ENCODE peak calls at places on chromosomes 6 and 20, in six cellular contexts. One of them, this sample, is unnamed.
A peak's percentile ranks its signal among the peaks of the same experiment; 100 is the strongest.

GRCh38 chr6:57173886-57174510 is 1.9 kb downstream of the BAG2 start:
- DNase-seq in pancreas: no peak
- DNase-seq in right cardiac atrium: no peak
- DNase-seq in left ventricle myocardium inferior: no peak
- DNase-seq in SK-N-SH: peak; percentile 10
- DNase-seq in small intestine: no peak
- DNase-seq in this sample: no peak

GRCh38 chr6:157885211-157885788 is 62.3 kb downstream of the SNX9 start:
- DNase-seq in SK-N-SH: no peak
- DNase-seq in right cardiac atrium: no peak
- DNase-seq in left ventricle myocardium inferior: no peak
- DNase-seq in pancreas: no peak
- DNase-seq in small intestine: peak; percentile 31
- DNase-seq in this sample: no peak

GRCh38 chr6:150528648-150529285 is 70.9 kb upstream of the PLEKHG1 start:
- DNase-seq in pancreas: no peak
- DNase-seq in right cardiac atrium: peak; percentile 76
- DNase-seq in left ventricle myocardium inferior: peak; percentile 53
- DNase-seq in small intestine: no peak
- DNase-seq in SK-N-SH: no peak
- DNase-seq in this sample: no peak

GRCh38 chr6:155186052-155186658 is 77.7 kb upstream of the CLDN20 start:
- DNase-seq in pancreas: no peak
- DNase-seq in left ventricle myocardium inferior: no peak
- DNase-seq in right cardiac atrium: no peak
- DNase-seq in small intestine: no peak
- DNase-seq in SK-N-SH: no peak
- DNase-seq in this sample: no peak

GRCh38 chr6:71721642-71722041 is 164.7 kb upstream of the RIMS1 start:
- DNase-seq in right cardiac atrium: no peak
- DNase-seq in left ventricle myocardium inferior: no peak
- DNase-seq in SK-N-SH: no peak
- DNase-seq in pancreas: no peak
- DNase-seq in small intestine: no peak
- DNase-seq in this sample: no peak

GRCh38 chr6:43255408-43256054 is 12.2 kb downstream of the TTBK1 start:
- DNase-seq in small intestine: no peak
- DNase-seq in SK-N-SH: no peak
- DNase-seq in pancreas: no peak
- DNase-seq in left ventricle myocardium inferior: no peak
- DNase-seq in right cardiac atrium: no peak
- DNase-seq in this sample: no peak

GRCh38 chr6:89597988-89598387 is 40.6 kb downstream of the LYRM2 start:
- DNase-seq in right cardiac atrium: no peak
- DNase-seq in left ventricle myocardium inferior: no peak
- DNase-seq in SK-N-SH: peak; percentile 62
- DNase-seq in pancreas: no peak
- DNase-seq in small intestine: no peak
- DNase-seq in this sample: no peak

GRCh38 chr6:84177253-84177652 is 50.2 kb downstream of the CEP162 start:
- DNase-seq in left ventricle myocardium inferior: peak; percentile 16
- DNase-seq in pancreas: no peak
- DNase-seq in SK-N-SH: no peak
- DNase-seq in small intestine: no peak
- DNase-seq in right cardiac atrium: peak; percentile 51
- DNase-seq in this sample: no peak

GRCh38 chr6:75334266-75335040 is 49.9 kb upstream of the TMEM30A start:
- DNase-seq in right cardiac atrium: no peak
- DNase-seq in left ventricle myocardium inferior: no peak
- DNase-seq in SK-N-SH: no peak
- DNase-seq in small intestine: no peak
- DNase-seq in pancreas: no peak
- DNase-seq in this sample: no peak

GRCh38 chr20:19726126-19726525 is 31.9 kb upstream of the RIN2 start:
- DNase-seq in right cardiac atrium: no peak
- DNase-seq in small intestine: no peak
- DNase-seq in left ventricle myocardium inferior: no peak
- DNase-seq in SK-N-SH: no peak
- DNase-seq in pancreas: no peak
- DNase-seq in this sample: no peak

GRCh38 chr6:168239374-168239773 is 80.2 kb downstream of the DACT2 start:
- DNase-seq in SK-N-SH: no peak
- DNase-seq in right cardiac atrium: no peak
- DNase-seq in left ventricle myocardium inferior: no peak
- DNase-seq in pancreas: no peak
- DNase-seq in small intestine: no peak
- DNase-seq in this sample: no peak

GRCh38 chr6:431986-432385 is 40.4 kb downstream of the IRF4 start:
- DNase-seq in SK-N-SH: no peak
- DNase-seq in left ventricle myocardium inferior: no peak
- DNase-seq in small intestine: no peak
- DNase-seq in pancreas: no peak
- DNase-seq in right cardiac atrium: no peak
- DNase-seq in this sample: peak; percentile 32

GRCh38 chr20:2515203-2515602 is 6.5 kb upstream of the ZNF343 start:
- DNase-seq in SK-N-SH: no peak
- DNase-seq in left ventricle myocardium inferior: no peak
- DNase-seq in small intestine: no peak
- DNase-seq in pancreas: no peak
- DNase-seq in right cardiac atrium: no peak
- DNase-seq in this sample: no peak

GRCh38 chr20:64045346-64046011 is 4.0 kb downstream of the SOX18 start:
- DNase-seq in left ventricle myocardium inferior: no peak
- DNase-seq in right cardiac atrium: peak; percentile 78
- DNase-seq in pancreas: no peak
- DNase-seq in small intestine: no peak
- DNase-seq in SK-N-SH: no peak
- DNase-seq in this sample: no peak

GRCh38 chr20:40710608-40711007 is 21.6 kb upstream of the MAFB start:
- DNase-seq in pancreas: no peak
- DNase-seq in right cardiac atrium: peak; percentile 62
- DNase-seq in left ventricle myocardium inferior: no peak
- DNase-seq in SK-N-SH: no peak
- DNase-seq in small intestine: no peak
- DNase-seq in this sample: no peak

GRCh38 chr6:21003780-21004541 is 469.7 kb downstream of the CDKAL1 start:
- DNase-seq in pancreas: no peak
- DNase-seq in small intestine: no peak
- DNase-seq in right cardiac atrium: no peak
- DNase-seq in left ventricle myocardium inferior: no peak
- DNase-seq in SK-N-SH: peak; percentile 47
- DNase-seq in this sample: no peak

GRCh38 chr6:37698264-37699137 is 818 bp upstream of the MDGA1 start:
- DNase-seq in small intestine: peak; percentile 17
- DNase-seq in right cardiac atrium: peak; percentile 69
- DNase-seq in SK-N-SH: peak; percentile 90
- DNase-seq in pancreas: peak; percentile 82
- DNase-seq in left ventricle myocardium inferior: peak; percentile 35
- DNase-seq in this sample: peak; percentile 55

GRCh38 chr6:56607111-56607752 is 35.5 kb downstream of the DST start:
- DNase-seq in pancreas: no peak
- DNase-seq in left ventricle myocardium inferior: no peak
- DNase-seq in SK-N-SH: no peak
- DNase-seq in small intestine: no peak
- DNase-seq in right cardiac atrium: no peak
- DNase-seq in this sample: no peak

GRCh38 chr6:142404751-142405150 is 102.9 kb downstream of the ADGRG6 start:
- DNase-seq in pancreas: no peak
- DNase-seq in left ventricle myocardium inferior: no peak
- DNase-seq in right cardiac atrium: no peak
- DNase-seq in SK-N-SH: no peak
- DNase-seq in small intestine: no peak
- DNase-seq in this sample: no peak

GRCh38 chr20:41476013-41476441 is 109.4 kb upstream of the EMILIN3 start:
- DNase-seq in right cardiac atrium: no peak
- DNase-seq in left ventricle myocardium inferior: no peak
- DNase-seq in SK-N-SH: no peak
- DNase-seq in pancreas: no peak
- DNase-seq in small intestine: peak; percentile 78
- DNase-seq in this sample: no peak

GRCh38 chr20:59071224-59071623 is 28.6 kb upstream of the PRELID3B start:
- DNase-seq in right cardiac atrium: no peak
- DNase-seq in pancreas: no peak
- DNase-seq in left ventricle myocardium inferior: no peak
- DNase-seq in small intestine: no peak
- DNase-seq in SK-N-SH: no peak
- DNase-seq in this sample: no peak

GRCh38 chr6:100464162-100464851 is 414 bp downstream of the SIM1 start:
- DNase-seq in SK-N-SH: no peak
- DNase-seq in right cardiac atrium: no peak
- DNase-seq in small intestine: no peak
- DNase-seq in pancreas: peak; percentile 71
- DNase-seq in left ventricle myocardium inferior: no peak
- DNase-seq in this sample: no peak

GRCh38 chr20:34045294-34045693 is 51.6 kb downstream of the RALY start:
- DNase-seq in pancreas: no peak
- DNase-seq in SK-N-SH: peak; percentile 54
- DNase-seq in right cardiac atrium: peak; percentile 61
- DNase-seq in small intestine: peak; percentile 45
- DNase-seq in left ventricle myocardium inferior: peak; percentile 29
- DNase-seq in this sample: no peak

GRCh38 chr6:162999575-163000285 is 272.0 kb downstream of the PACRG start:
- DNase-seq in small intestine: no peak
- DNase-seq in left ventricle myocardium inferior: no peak
- DNase-seq in pancreas: no peak
- DNase-seq in right cardiac atrium: no peak
- DNase-seq in SK-N-SH: no peak
- DNase-seq in this sample: no peak

GRCh38 chr6:129776542-129776941 is 66.6 kb upstream of the ARHGAP18 start:
- DNase-seq in pancreas: no peak
- DNase-seq in small intestine: no peak
- DNase-seq in SK-N-SH: no peak
- DNase-seq in right cardiac atrium: no peak
- DNase-seq in left ventricle myocardium inferior: no peak
- DNase-seq in this sample: no peak

GRCh38 chr6:21538186-21538798 is 55.3 kb upstream of the SOX4 start:
- DNase-seq in left ventricle myocardium inferior: no peak
- DNase-seq in right cardiac atrium: no peak
- DNase-seq in pancreas: no peak
- DNase-seq in SK-N-SH: no peak
- DNase-seq in small intestine: peak; percentile 25
- DNase-seq in this sample: no peak

GRCh38 chr6:110053395-110054240 is 75.5 kb downstream of the GPR6 start:
- DNase-seq in left ventricle myocardium inferior: no peak
- DNase-seq in SK-N-SH: peak; percentile 59
- DNase-seq in pancreas: no peak
- DNase-seq in small intestine: peak; percentile 44
- DNase-seq in right cardiac atrium: no peak
- DNase-seq in this sample: no peak

GRCh38 chr6:138000955-138001354 is 106.3 kb downstream of the PERP start:
- DNase-seq in right cardiac atrium: no peak
- DNase-seq in SK-N-SH: no peak
- DNase-seq in left ventricle myocardium inferior: no peak
- DNase-seq in small intestine: no peak
- DNase-seq in pancreas: no peak
- DNase-seq in this sample: no peak

GRCh38 chr6:145531032-145531431 is 204.3 kb downstream of the EPM2A start:
- DNase-seq in left ventricle myocardium inferior: no peak
- DNase-seq in pancreas: no peak
- DNase-seq in small intestine: no peak
- DNase-seq in right cardiac atrium: no peak
- DNase-seq in SK-N-SH: no peak
- DNase-seq in this sample: no peak

GRCh38 chr20:11919046-11919445 is 1.4 kb downstream of the BTBD3 start:
- DNase-seq in left ventricle myocardium inferior: peak; percentile 38
- DNase-seq in right cardiac atrium: peak; percentile 56
- DNase-seq in SK-N-SH: no peak
- DNase-seq in pancreas: no peak
- DNase-seq in small intestine: no peak
- DNase-seq in this sample: no peak
- H3K4me3 ChIP-seq in left ventricle myocardium inferior: peak overlapping the region; percentile 67
- H3K4me3 ChIP-seq in right cardiac atrium: peak overlapping the region; percentile 94
- H3K4me3 ChIP-seq in SK-N-SH: no peak overlapping the region
- H3K4me3 ChIP-seq in pancreas: peak overlapping the region; percentile 2
- H3K4me3 ChIP-seq in small intestine: no peak overlapping the region
- H3K4me3 ChIP-seq in this sample: no peak overlapping the region

GRCh38 chr6:108596947-108597346 is 36.2 kb downstream of the FOXO3 start:
- DNase-seq in pancreas: no peak
- DNase-seq in small intestine: no peak
- DNase-seq in SK-N-SH: no peak
- DNase-seq in right cardiac atrium: no peak
- DNase-seq in left ventricle myocardium inferior: no peak
- DNase-seq in this sample: no peak
- H3K27ac ChIP-seq in pancreas: no peak overlapping the region
- H3K27ac ChIP-seq in small intestine: peak overlapping the region; percentile 4
- H3K27ac ChIP-seq in SK-N-SH: peak overlapping the region; percentile 81
- H3K27ac ChIP-seq in right cardiac atrium: peak overlapping the region; percentile 17
- H3K27ac ChIP-seq in left ventricle myocardium inferior: peak overlapping the region; percentile 92
- H3K27ac ChIP-seq in this sample: no peak overlapping the region

DNA sequence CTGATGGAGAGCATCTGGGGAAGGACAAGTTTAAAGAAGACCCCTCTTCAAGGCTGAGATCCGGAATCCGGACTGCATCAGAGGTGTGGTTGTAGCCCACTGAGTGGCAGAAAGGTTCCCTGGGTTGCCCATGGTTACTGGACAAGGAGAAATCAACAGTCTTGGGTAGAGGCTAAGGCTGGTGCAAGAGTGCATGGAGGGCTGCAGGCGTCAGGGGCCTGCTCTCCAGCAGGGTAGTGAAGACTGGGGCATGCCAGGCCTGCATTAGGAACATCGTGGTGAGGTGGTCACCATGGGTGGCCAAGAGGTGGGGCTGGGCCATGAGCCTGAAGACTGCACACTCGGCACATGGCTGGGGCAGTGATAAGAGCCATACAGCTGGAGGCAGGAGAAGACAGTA is 91.2 kb downstream of the RNF182 start:
- DNase-seq in right cardiac atrium: no peak
- DNase-seq in left ventricle myocardium inferior: no peak
- DNase-seq in small intestine: no peak
- DNase-seq in SK-N-SH: no peak
- DNase-seq in pancreas: no peak
- DNase-seq in this sample: no peak
- H3K4me3 ChIP-seq in right cardiac atrium: no peak overlapping the region
- H3K4me3 ChIP-seq in left ventricle myocardium inferior: no peak overlapping the region
- H3K4me3 ChIP-seq in small intestine: no peak overlapping the region
- H3K4me3 ChIP-seq in SK-N-SH: no peak overlapping the region
- H3K4me3 ChIP-seq in pancreas: no peak overlapping the region
- H3K4me3 ChIP-seq in this sample: no peak overlapping the region

GRCh38 chr20:47466704-47467459 is 34.8 kb upstream of the NCOA3 start:
- DNase-seq in SK-N-SH: no peak
- DNase-seq in left ventricle myocardium inferior: no peak
- DNase-seq in small intestine: no peak
- DNase-seq in right cardiac atrium: no peak
- DNase-seq in pancreas: no peak
- DNase-seq in this sample: no peak

GRCh38 chr20:47461120-47461685 is 40.5 kb upstream of the NCOA3 start:
- DNase-seq in left ventricle myocardium inferior: no peak
- DNase-seq in small intestine: no peak
- DNase-seq in SK-N-SH: no peak
- DNase-seq in pancreas: no peak
- DNase-seq in right cardiac atrium: no peak
- DNase-seq in this sample: no peak

GRCh38 chr20:47466193-47466592 is 35.5 kb upstream of the NCOA3 start:
- DNase-seq in SK-N-SH: no peak
- DNase-seq in left ventricle myocardium inferior: no peak
- DNase-seq in pancreas: no peak
- DNase-seq in small intestine: no peak
- DNase-seq in right cardiac atrium: no peak
- DNase-seq in this sample: no peak

GRCh38 chr20:47465335-47466090 is 36.2 kb upstream of the NCOA3 start:
- DNase-seq in SK-N-SH: no peak
- DNase-seq in left ventricle myocardium inferior: no peak
- DNase-seq in right cardiac atrium: peak; percentile 65
- DNase-seq in pancreas: no peak
- DNase-seq in small intestine: no peak
- DNase-seq in this sample: no peak

GRCh38 chr20:47464380-47465101 is 37.1 kb upstream of the NCOA3 start:
- DNase-seq in left ventricle myocardium inferior: peak; percentile 61
- DNase-seq in SK-N-SH: peak; percentile 22
- DNase-seq in small intestine: peak; percentile 63
- DNase-seq in right cardiac atrium: peak; percentile 78
- DNase-seq in pancreas: no peak
- DNase-seq in this sample: no peak
- H3K27ac ChIP-seq in left ventricle myocardium inferior: peak overlapping the region; percentile 81
- H3K27ac ChIP-seq in SK-N-SH: no peak overlapping the region
- H3K27ac ChIP-seq in small intestine: no peak overlapping the region
- H3K27ac ChIP-seq in right cardiac atrium: peak overlapping the region; percentile 22
- H3K27ac ChIP-seq in pancreas: no peak overlapping the region
- H3K27ac ChIP-seq in this sample: no peak overlapping the region

This sample was measured in CD8-positive, alpha-beta memory T cell.